ENCODE peak calls at places on chromosomes 13 and 19, in nine cellular contexts. One of them, this sample, is unnamed.

GRCh38 chr19:46718157-46718933 is 1.4 kb upstream of the PRKD2 start:
- DNase-seq in tibial nerve: no peak
- DNase-seq in GM23248: peak; percentile 36
- DNase-seq in heart left ventricle: peak; percentile 65
- DNase-seq in Panc1: no peak
- DNase-seq in PC-9: no peak
- DNase-seq in A549: peak; percentile 63
- DNase-seq in heart right ventricle: no peak
- DNase-seq in tibial artery: no peak
- DNase-seq in this sample: no peak

GRCh38 chr19:17069249-17069648 is 6.0 kb downstream of the HAUS8 start:
- DNase-seq in tibial nerve: no peak
- DNase-seq in GM23248: no peak
- DNase-seq in heart left ventricle: peak; percentile 6
- DNase-seq in Panc1: no peak
- DNase-seq in PC-9: no peak
- DNase-seq in A549: no peak
- DNase-seq in heart right ventricle: no peak
- DNase-seq in tibial artery: no peak
- DNase-seq in this sample: no peak

GRCh38 chr19:1672038-1672768 is 19.8 kb upstream of the TCF3 start:
- DNase-seq in tibial nerve: no peak
- DNase-seq in GM23248: peak; percentile 78
- DNase-seq in heart left ventricle: no peak
- DNase-seq in Panc1: no peak
- DNase-seq in PC-9: peak; percentile 38
- DNase-seq in A549: no peak
- DNase-seq in heart right ventricle: peak; percentile 50
- DNase-seq in tibial artery: no peak
- DNase-seq in this sample: no peak

GRCh38 chr13:67408823-67409222 is 178.7 kb upstream of the PCDH9 start:
- DNase-seq in tibial nerve: no peak
- DNase-seq in GM23248: no peak
- DNase-seq in heart left ventricle: no peak
- DNase-seq in Panc1: no peak
- DNase-seq in PC-9: no peak
- DNase-seq in A549: no peak
- DNase-seq in heart right ventricle: no peak
- DNase-seq in tibial artery: no peak
- DNase-seq in this sample: no peak

GRCh38 chr19:4352701-4353121 is 9.3 kb downstream of the MPND start:
- DNase-seq in tibial nerve: peak; percentile 46
- DNase-seq in GM23248: peak; percentile 72
- DNase-seq in heart left ventricle: no peak
- DNase-seq in Panc1: no peak
- DNase-seq in PC-9: peak; percentile 49
- DNase-seq in A549: peak; percentile 66
- DNase-seq in heart right ventricle: no peak
- DNase-seq in tibial artery: no peak
- DNase-seq in this sample: no peak

GRCh38 chr13:34867590-34867989 is 74.5 kb upstream of the NBEA start:
- DNase-seq in tibial nerve: no peak
- DNase-seq in GM23248: peak; percentile 41
- DNase-seq in heart left ventricle: no peak
- DNase-seq in Panc1: no peak
- DNase-seq in PC-9: no peak
- DNase-seq in A549: peak; percentile 15
- DNase-seq in heart right ventricle: no peak
- DNase-seq in tibial artery: no peak
- DNase-seq in this sample: no peak

GRCh38 chr19:13987101-13987890 is 18.8 kb downstream of the RFX1 start:
- DNase-seq in tibial nerve: peak; percentile 27
- DNase-seq in GM23248: no peak
- DNase-seq in heart left ventricle: no peak
- DNase-seq in Panc1: no peak
- DNase-seq in PC-9: no peak
- DNase-seq in A549: no peak
- DNase-seq in heart right ventricle: peak; percentile 68
- DNase-seq in tibial artery: peak; percentile 59
- DNase-seq in this sample: peak; percentile 79

GRCh38 chr13:23949200-23949599 is 51.9 kb upstream of the C1QTNF9B start:
- DNase-seq in tibial nerve: no peak
- DNase-seq in GM23248: no peak
- DNase-seq in heart left ventricle: no peak
- DNase-seq in Panc1: no peak
- DNase-seq in PC-9: no peak
- DNase-seq in A549: no peak
- DNase-seq in heart right ventricle: no peak
- DNase-seq in tibial artery: no peak
- DNase-seq in this sample: no peak

GRCh38 chr19:54165222-54165621 is 5.7 kb upstream of the LENG1 start:
- DNase-seq in tibial nerve: no peak
- DNase-seq in GM23248: no peak
- DNase-seq in heart left ventricle: no peak
- DNase-seq in Panc1: no peak
- DNase-seq in PC-9: no peak
- DNase-seq in A549: no peak
- DNase-seq in heart right ventricle: no peak
- DNase-seq in tibial artery: no peak
- DNase-seq in this sample: no peak

GRCh38 chr13:20127563-20128458 is 33.0 kb downstream of the GJA3 start:
- DNase-seq in tibial nerve: peak; percentile 26
- DNase-seq in GM23248: peak; percentile 76
- DNase-seq in heart left ventricle: peak; percentile 88
- DNase-seq in Panc1: no peak
- DNase-seq in PC-9: peak; percentile 62
- DNase-seq in A549: peak; percentile 60
- DNase-seq in heart right ventricle: peak; percentile 78
- DNase-seq in tibial artery: no peak
- DNase-seq in this sample: peak; percentile 83

GRCh38 chr13:76004411-76004810 is 368.3 kb downstream of the LMO7 start:
- DNase-seq in tibial nerve: no peak
- DNase-seq in GM23248: no peak
- DNase-seq in heart left ventricle: no peak
- DNase-seq in Panc1: no peak
- DNase-seq in PC-9: no peak
- DNase-seq in A549: no peak
- DNase-seq in heart right ventricle: no peak
- DNase-seq in tibial artery: no peak
- DNase-seq in this sample: no peak

GRCh38 chr19:609001-609340 is 19.3 kb downstream of the HCN2 start:
- DNase-seq in tibial nerve: peak; percentile 17
- DNase-seq in GM23248: no peak
- DNase-seq in heart left ventricle: peak; percentile 77
- DNase-seq in Panc1: no peak
- DNase-seq in PC-9: peak; percentile 31
- DNase-seq in A549: peak; percentile 55
- DNase-seq in heart right ventricle: peak; percentile 62
- DNase-seq in tibial artery: peak; percentile 45
- DNase-seq in this sample: peak; percentile 78

GRCh38 chr13:67726979-67727378 is 496.8 kb upstream of the PCDH9 start:
- DNase-seq in tibial nerve: no peak
- DNase-seq in GM23248: no peak
- DNase-seq in heart left ventricle: no peak
- DNase-seq in Panc1: no peak
- DNase-seq in PC-9: peak; percentile 3
- DNase-seq in A549: no peak
- DNase-seq in heart right ventricle: no peak
- DNase-seq in tibial artery: no peak
- DNase-seq in this sample: no peak

GRCh38 chr13:36555151-36555986 is 118.5 kb upstream of the SERTM1 start:
- DNase-seq in tibial nerve: no peak
- DNase-seq in GM23248: no peak
- DNase-seq in heart left ventricle: no peak
- DNase-seq in Panc1: no peak
- DNase-seq in PC-9: no peak
- DNase-seq in A549: no peak
- DNase-seq in heart right ventricle: no peak
- DNase-seq in tibial artery: no peak
- DNase-seq in this sample: no peak

GRCh38 chr19:14002571-14003278 is 3.4 kb downstream of the RFX1 start:
- DNase-seq in tibial nerve: no peak
- DNase-seq in GM23248: no peak
- DNase-seq in heart left ventricle: peak; percentile 40
- DNase-seq in Panc1: no peak
- DNase-seq in PC-9: no peak
- DNase-seq in A549: no peak
- DNase-seq in heart right ventricle: no peak
- DNase-seq in tibial artery: no peak
- DNase-seq in this sample: no peak

DNA sequence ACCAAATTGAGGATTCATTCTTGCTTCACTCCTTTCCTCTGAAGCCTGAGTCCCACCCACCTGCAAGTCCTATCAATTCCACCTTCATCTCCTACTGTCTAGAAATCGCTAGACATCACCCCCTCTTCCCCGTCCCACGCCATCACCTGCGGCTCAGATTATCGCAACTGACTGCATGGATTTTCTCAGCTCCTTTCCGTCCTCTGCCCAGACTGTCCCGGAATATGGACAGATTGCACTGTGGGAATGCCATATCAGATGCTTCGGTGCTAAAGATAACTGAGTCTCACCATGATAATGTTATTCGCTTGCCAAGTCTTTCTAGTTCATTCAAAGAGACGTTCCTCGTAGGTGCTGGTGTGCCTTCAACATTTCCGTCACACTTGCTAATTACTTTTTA is 66.4 kb upstream of the USP29 start:
- DNase-seq in tibial nerve: no peak
- DNase-seq in GM23248: no peak
- DNase-seq in heart left ventricle: no peak
- DNase-seq in Panc1: no peak
- DNase-seq in PC-9: no peak
- DNase-seq in A549: no peak
- DNase-seq in heart right ventricle: no peak
- DNase-seq in tibial artery: no peak
- DNase-seq in this sample: no peak
- H3K9me3 ChIP-seq in tibial nerve: no peaks in the 10 kb centered on the region
- H3K9me3 ChIP-seq in GM23248: no peaks in the 10 kb centered on the region
- H3K9me3 ChIP-seq in heart left ventricle: no peaks in the 10 kb centered on the region
- H3K9me3 ChIP-seq in Panc1: no peaks in the 10 kb centered on the region
- H3K9me3 ChIP-seq in PC-9: no peaks in the 10 kb centered on the region
- H3K9me3 ChIP-seq in A549: peaks cover 74% of the 10 kb centered on the region
- H3K9me3 ChIP-seq in heart right ventricle: no peaks in the 10 kb centered on the region
- H3K9me3 ChIP-seq in tibial artery: peaks cover 7% of the 10 kb centered on the region
- H3K9me3 ChIP-seq in this sample: peaks cover 12% of the 10 kb centered on the region

DNA sequence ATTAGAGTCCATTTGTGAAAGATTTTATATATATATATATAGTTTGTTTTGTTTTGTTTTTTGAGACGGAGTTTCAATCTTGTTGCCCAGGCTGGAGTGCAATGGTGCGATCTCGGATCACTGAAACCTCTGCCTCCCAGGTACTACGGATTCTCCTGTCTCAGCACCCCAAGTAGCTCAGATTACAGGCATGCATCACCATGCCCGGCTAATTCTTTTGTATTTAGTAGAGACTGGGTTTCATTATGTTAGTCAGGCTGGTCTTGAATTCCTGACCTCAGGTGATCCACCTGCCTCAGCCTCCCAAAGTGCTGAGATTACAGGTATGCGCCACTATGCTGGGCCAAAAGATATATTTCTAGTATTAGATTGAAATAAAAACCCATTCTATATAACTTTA is 4.0 kb upstream of the ZNF701 start:
- DNase-seq in tibial nerve: no peak
- DNase-seq in GM23248: no peak
- DNase-seq in heart left ventricle: no peak
- DNase-seq in Panc1: no peak
- DNase-seq in PC-9: no peak
- DNase-seq in A549: no peak
- DNase-seq in heart right ventricle: no peak
- DNase-seq in tibial artery: no peak
- DNase-seq in this sample: no peak
- H3K9me3 ChIP-seq in tibial nerve: no peaks in the 10 kb centered on the region
- H3K9me3 ChIP-seq in GM23248: no peaks in the 10 kb centered on the region
- H3K9me3 ChIP-seq in heart left ventricle: no peaks in the 10 kb centered on the region
- H3K9me3 ChIP-seq in Panc1: no peaks in the 10 kb centered on the region
- H3K9me3 ChIP-seq in PC-9: peaks cover 62% of the 10 kb centered on the region
- H3K9me3 ChIP-seq in A549: peaks cover 75% of the 10 kb centered on the region
- H3K9me3 ChIP-seq in heart right ventricle: no peaks in the 10 kb centered on the region
- H3K9me3 ChIP-seq in tibial artery: peaks cover 4% of the 10 kb centered on the region
- H3K9me3 ChIP-seq in this sample: peaks cover 28% of the 10 kb centered on the region

DNA sequence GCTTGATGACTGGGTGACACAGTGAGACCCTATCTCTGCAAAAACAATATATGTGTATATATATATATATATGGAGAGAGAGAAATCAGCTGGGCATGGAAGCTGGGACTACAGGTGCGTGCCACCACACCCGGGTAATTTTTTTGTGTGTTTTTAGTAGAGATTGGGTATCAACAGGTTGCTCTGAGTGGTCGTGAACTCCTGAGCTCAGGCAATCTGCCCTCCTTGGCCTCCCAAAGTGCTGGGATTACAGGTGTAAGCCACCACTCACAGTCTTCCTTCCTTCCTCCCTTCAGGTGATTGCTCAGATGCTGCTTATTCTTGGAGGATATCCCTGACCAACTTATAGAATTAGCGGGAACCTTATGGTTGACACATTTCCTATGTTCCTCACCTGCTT is 41.9 kb downstream of the ERICH4 start:
- DNase-seq in tibial nerve: no peak
- DNase-seq in GM23248: no peak
- DNase-seq in heart left ventricle: no peak
- DNase-seq in Panc1: no peak
- DNase-seq in PC-9: no peak
- DNase-seq in A549: no peak
- DNase-seq in heart right ventricle: no peak
- DNase-seq in tibial artery: no peak
- DNase-seq in this sample: no peak
- H3K9me3 ChIP-seq in tibial nerve: no peaks in the 10 kb centered on the region
- H3K9me3 ChIP-seq in GM23248: no peaks in the 10 kb centered on the region
- H3K9me3 ChIP-seq in heart left ventricle: no peaks in the 10 kb centered on the region
- H3K9me3 ChIP-seq in Panc1: no peaks in the 10 kb centered on the region
- H3K9me3 ChIP-seq in PC-9: peaks cover 6% of the 10 kb centered on the region
- H3K9me3 ChIP-seq in A549: peaks cover 57% of the 10 kb centered on the region
- H3K9me3 ChIP-seq in heart right ventricle: no peaks in the 10 kb centered on the region
- H3K9me3 ChIP-seq in tibial artery: peaks cover 5% of the 10 kb centered on the region
- H3K9me3 ChIP-seq in this sample: no peaks in the 10 kb centered on the region

GRCh38 chr19:11767633-11768133 is 883 bp downstream of the ZNF441 start:
- DNase-seq in tibial nerve: peak; percentile 19
- DNase-seq in GM23248: peak; percentile 76
- DNase-seq in heart left ventricle: peak; percentile 69
- DNase-seq in Panc1: no peak
- DNase-seq in PC-9: peak; percentile 6
- DNase-seq in A549: no peak
- DNase-seq in heart right ventricle: peak; percentile 23
- DNase-seq in tibial artery: peak; percentile 45
- DNase-seq in this sample: peak; percentile 21

GRCh38 chr19:11766597-11767591 is at the start of gene ZNF441:
- DNase-seq in tibial nerve: peak; percentile 100
- DNase-seq in GM23248: peak; percentile 98
- DNase-seq in heart left ventricle: peak; percentile 98
- DNase-seq in Panc1: peak; percentile 72
- DNase-seq in PC-9: peak; percentile 96
- DNase-seq in A549: peak; percentile 1
- DNase-seq in heart right ventricle: peak; percentile 98
- DNase-seq in tibial artery: peak; percentile 99
- DNase-seq in this sample: peak; percentile 98

DNA sequence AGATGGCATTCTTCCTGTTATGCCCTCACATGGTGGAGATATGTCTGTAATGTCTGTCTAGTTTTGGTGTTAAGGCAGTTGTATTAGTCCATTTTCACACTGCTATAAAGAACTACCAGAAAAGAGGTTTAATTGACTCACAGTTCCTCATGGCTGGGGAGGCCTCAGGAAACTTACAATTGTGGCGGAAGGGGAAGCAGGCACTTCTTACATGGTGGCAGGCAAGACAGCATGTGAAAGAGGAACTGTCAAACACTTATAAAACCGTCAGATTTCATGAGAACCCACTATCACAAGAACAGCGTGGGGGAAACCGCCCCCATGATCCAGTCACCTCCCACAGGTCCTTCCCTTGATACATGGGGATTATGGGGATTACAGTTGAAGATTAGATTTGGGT is 3.2 kb downstream of the ZNF441 start:
- DNase-seq in tibial nerve: no peak
- DNase-seq in GM23248: no peak
- DNase-seq in heart left ventricle: no peak
- DNase-seq in Panc1: no peak
- DNase-seq in PC-9: no peak
- DNase-seq in A549: no peak
- DNase-seq in heart right ventricle: no peak
- DNase-seq in tibial artery: no peak
- DNase-seq in this sample: no peak
- H3K9me3 ChIP-seq in tibial nerve: peaks cover 2% of the 10 kb centered on the region
- H3K9me3 ChIP-seq in GM23248: no peaks in the 10 kb centered on the region
- H3K9me3 ChIP-seq in heart left ventricle: no peaks in the 10 kb centered on the region
- H3K9me3 ChIP-seq in Panc1: peaks cover 12% of the 10 kb centered on the region
- H3K9me3 ChIP-seq in PC-9: no peaks in the 10 kb centered on the region
- H3K9me3 ChIP-seq in A549: no peaks in the 10 kb centered on the region
- H3K9me3 ChIP-seq in heart right ventricle: no peaks in the 10 kb centered on the region
- H3K9me3 ChIP-seq in tibial artery: peaks cover 8% of the 10 kb centered on the region
- H3K9me3 ChIP-seq in this sample: peaks cover 14% of the 10 kb centered on the region

This sample was measured in psoas muscle.